ENCODE peak calls at places on chromosomes 5 and 9, in seven cellular contexts. N is upper lobe of right lung; G is brain microvascular endothelial cell; Y is sigmoid colon; D is upper lobe of left lung; W is CD4-positive, CD25-positive, alpha-beta regulatory T cell; K is body of pancreas. L is an unnamed sample.
A peak's percentile ranks its signal among the peaks of the same experiment; 100 is the strongest.

GRCh38 chr9:130478731-130479575 is 34.2 kb downstream of the ASS1 start:
- DNase-seq in N (no peak), G (no peak), Y (no peak), D (peak; percentile 76), W (no peak), K (no peak), L (no peak)

GRCh38 chr9:126559296-126559695 is 54.4 kb upstream of the LMX1B start:
- DNase-seq in N (no peak), G (no peak), Y (no peak), D (no peak), W (no peak), K (no peak), L (no peak)

GRCh38 chr5:156432830-156433105 is 105.8 kb downstream of the SGCD start:
- DNase-seq in N (no peak), G (no peak), Y (no peak), D (no peak), W (no peak), K (no peak), L (no peak)

GRCh38 chr5:2010940-2011339 is 128.2 kb upstream of the IRX4 start:
- DNase-seq in N (no peak), G (no peak), Y (no peak), D (no peak), W (no peak), K (no peak), L (no peak)

GRCh38 chr5:39100851-39101396 is 26.7 kb upstream of the RICTOR start:
- DNase-seq in N (no peak), G (peak; percentile 89), Y (no peak), D (no peak), W (no peak), K (no peak), L (no peak)

GRCh38 chr9:22469928-22470544 is 23.4 kb downstream of the DMRTA1 start:
- DNase-seq in N (no peak), G (peak; percentile 36), Y (no peak), D (no peak), W (no peak), K (no peak), L (peak; percentile 65)

GRCh38 chr5:179275941-179276837 is 69.1 kb downstream of the ADAMTS2 start:
- DNase-seq in N (no peak), G (peak; percentile 97), Y (peak; percentile 94), D (peak; percentile 67), W (no peak), K (peak; percentile 60), L (no peak)

GRCh38 chr9:114207034-114207815 is 51.9 kb downstream of the COL27A1 start:
- DNase-seq in N (no peak), G (peak; percentile 32), Y (peak; percentile 79), D (no peak), W (no peak), K (no peak), L (no peak)

GRCh38 chr5:68659876-68660275 is 433.9 kb upstream of the SLC30A5 start:
- DNase-seq in N (no peak), G (no peak), Y (no peak), D (no peak), W (no peak), K (no peak), L (no peak)

GRCh38 chr5:164119806-164120440 is 614.5 kb downstream of the MAT2B start:
- DNase-seq in N (no peak), G (no peak), Y (no peak), D (no peak), W (no peak), K (no peak), L (peak; percentile 72)

GRCh38 chr5:154971501-154971900 is 30.6 kb downstream of the MRPL22 start:
- DNase-seq in N (no peak), G (no peak), Y (no peak), D (no peak), W (no peak), K (no peak), L (no peak)

GRCh38 chr9:133876144-133876543 is 116.0 kb downstream of the VAV2 start:
- DNase-seq in N (no peak), G (no peak), Y (no peak), D (no peak), W (no peak), K (no peak), L (no peak)

GRCh38 chr5:68007446-68007845 is 208.1 kb upstream of the PIK3R1 start:
- DNase-seq in N (peak; percentile 68), G (peak; percentile 81), Y (peak; percentile 87), D (no peak), W (no peak), K (peak; percentile 17), L (no peak)

DNA sequence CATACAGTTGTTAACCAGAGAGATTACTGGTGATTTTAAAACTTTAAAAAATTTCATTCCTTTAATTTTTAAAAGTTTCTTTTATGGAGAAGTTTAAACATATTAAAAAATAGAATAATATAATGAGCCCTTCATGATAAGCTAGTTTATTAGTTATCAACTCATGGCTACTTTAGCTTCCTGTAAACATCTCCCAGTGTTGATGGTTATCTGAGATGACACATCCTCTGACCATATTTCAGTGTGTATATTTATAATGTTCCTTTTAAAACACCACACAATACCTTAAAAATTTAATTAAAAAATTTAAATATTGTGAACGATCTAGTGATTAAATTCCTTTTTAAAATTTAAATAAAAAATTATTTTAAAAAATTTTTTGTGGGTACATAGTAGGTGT is 74.1 kb downstream of the IPO11 start:
- DNase-seq in N (no peak), G (no peak), Y (no peak), D (no peak), W (no peak), K (no peak), L (no peak)
- H3K36me3 ChIP-seq in N (peaks cover 30% of the 10 kb centered on the region), G (no peaks in the 10 kb centered on the region), Y (peaks cover 5% of the 10 kb centered on the region), D (no peaks in the 10 kb centered on the region), W (peaks cover 24% of the 10 kb centered on the region), K (peaks cover 4% of the 10 kb centered on the region), L (peaks cover 18% of the 10 kb centered on the region)

GRCh38 chr9:123065191-123065590 is 31.7 kb downstream of the GPR21 start:
- DNase-seq in N (no peak), G (peak; percentile 12), Y (no peak), D (no peak), W (no peak), K (no peak), L (no peak)
- H3K36me3 ChIP-seq in N (peaks cover 35% of the 10 kb centered on the region), G (no peaks in the 10 kb centered on the region), Y (peaks cover 22% of the 10 kb centered on the region), D (peaks cover 7% of the 10 kb centered on the region), W (peaks cover 33% of the 10 kb centered on the region), K (peaks cover 12% of the 10 kb centered on the region), L (peaks cover 15% of the 10 kb centered on the region)

DNA sequence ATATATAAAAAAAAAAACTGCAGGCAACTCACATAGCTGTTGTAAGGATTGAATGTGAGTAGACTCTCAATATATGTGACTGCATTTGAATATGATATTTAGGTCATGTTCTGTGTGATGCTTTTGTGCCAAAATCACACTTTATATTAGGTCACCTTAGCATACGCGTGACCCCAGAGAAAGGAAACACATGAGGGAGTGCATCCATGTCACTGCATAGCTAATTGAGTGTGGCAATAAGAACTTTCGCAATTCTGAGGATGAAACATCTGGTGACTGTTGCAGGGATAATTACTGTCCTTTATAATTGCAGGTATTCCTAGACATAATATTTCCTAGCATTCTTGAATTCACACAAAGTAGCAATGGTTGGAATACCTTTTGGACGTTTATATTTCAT is 459.5 kb upstream of the KLF4 start:
- DNase-seq in N (no peak), G (no peak), Y (no peak), D (no peak), W (no peak), K (no peak), L (no peak)
- H3K36me3 ChIP-seq in N (no peaks in the 10 kb centered on the region), G (no peaks in the 10 kb centered on the region), Y (no peaks in the 10 kb centered on the region), D (no peaks in the 10 kb centered on the region), W (no peaks in the 10 kb centered on the region), K (no peaks in the 10 kb centered on the region), L (no peaks in the 10 kb centered on the region)

GRCh38 chr9:136433849-136434579 is 5.6 kb downstream of the INPP5E start:
- DNase-seq in N (no peak), G (no peak), Y (no peak), D (peak; percentile 71), W (no peak), K (no peak), L (no peak)

GRCh38 chr9:136433043-136433715 is 6.5 kb downstream of the INPP5E start:
- DNase-seq in N (no peak), G (no peak), Y (no peak), D (peak; percentile 66), W (no peak), K (no peak), L (no peak)

GRCh38 chr9:136431782-136432350 is 7.8 kb downstream of the INPP5E start:
- DNase-seq in N (no peak), G (no peak), Y (no peak), D (no peak), W (no peak), K (no peak), L (no peak)

GRCh38 chr9:136430591-136431234 is 8.9 kb downstream of the INPP5E start:
- DNase-seq in N (no peak), G (no peak), Y (peak; percentile 56), D (peak; percentile 62), W (no peak), K (no peak), L (no peak)

DNA sequence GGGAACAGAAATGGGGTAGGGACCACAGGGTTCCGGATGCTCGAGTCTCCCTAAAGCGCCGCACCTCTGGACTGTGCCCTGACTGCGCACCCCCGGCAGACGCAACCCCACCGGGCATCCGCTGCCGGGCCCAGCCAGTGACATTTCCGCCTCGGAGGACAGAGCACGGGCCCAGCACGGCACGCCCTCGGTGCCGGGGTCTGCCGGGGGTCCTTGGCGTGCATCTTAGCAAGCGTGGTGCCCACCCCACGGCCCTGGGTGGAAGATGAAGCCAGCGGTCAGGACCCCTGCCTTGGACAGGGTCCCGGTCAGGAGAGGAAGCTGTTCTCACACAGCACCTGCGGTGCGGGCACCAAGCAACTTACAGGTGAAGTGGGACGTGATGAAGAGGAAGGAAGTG is 7.1 kb downstream of the INPP5E start:
- DNase-seq in N (no peak), G (no peak), Y (no peak), D (peak; percentile 56), W (no peak), K (no peak), L (no peak)
- H3K36me3 ChIP-seq in N (peaks cover 30% of the 10 kb centered on the region), G (peaks cover 33% of the 10 kb centered on the region), Y (peaks cover 25% of the 10 kb centered on the region), D (no peaks in the 10 kb centered on the region), W (peaks cover 13% of the 10 kb centered on the region), K (no peaks in the 10 kb centered on the region), L (peaks cover 25% of the 10 kb centered on the region)

DNA sequence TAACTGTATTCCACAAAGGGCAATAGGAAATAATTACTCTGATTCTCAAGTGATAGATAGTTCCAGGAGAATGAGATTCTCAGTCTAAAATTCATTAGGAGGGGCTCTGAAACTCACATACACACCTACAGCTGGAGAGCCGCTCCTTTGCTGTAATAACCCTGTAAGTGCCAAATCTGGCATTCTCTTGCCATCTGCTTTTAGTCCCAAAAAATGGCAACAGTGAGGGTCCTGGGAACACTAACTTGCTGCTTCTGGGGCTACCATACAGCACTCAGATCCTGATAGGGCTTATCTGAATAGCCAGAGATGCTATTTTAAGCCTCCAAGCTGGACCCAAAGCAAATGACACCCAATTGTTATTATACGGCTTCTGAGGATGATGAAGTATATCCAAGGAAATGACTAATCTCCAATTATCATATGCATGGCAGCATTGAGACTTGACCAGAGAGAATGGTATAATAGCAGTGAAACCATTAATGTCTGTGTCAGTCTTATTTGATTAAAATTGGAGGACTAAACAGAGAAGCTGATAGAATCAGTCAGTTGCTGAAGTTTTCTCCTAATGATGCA is 200.6 kb downstream of the EFNA5 start:
- DNase-seq in N (no peak), G (peak; percentile 54), Y (no peak), D (no peak), W (no peak), K (no peak), L (no peak)
- H3K36me3 ChIP-seq in N (no peaks in the 10 kb centered on the region), G (no peaks in the 10 kb centered on the region), Y (no peaks in the 10 kb centered on the region), D (no peaks in the 10 kb centered on the region), W (no peaks in the 10 kb centered on the region), K (no peaks in the 10 kb centered on the region), L (no peaks in the 10 kb centered on the region)

L was measured in HAP-1.